ENCODE peak calls at places on chromosome 2, in nine cellular contexts. One of them, this sample, is unnamed.

GRCh38 chr2:171923206-171923605 is 945 bp downstream of the HAT1 start:
- DNase-seq in SIG-M5: no peak
- DNase-seq in fibroblast of mammary gland: peak; percentile 49
- DNase-seq in T-helper 1 cell: no peak
- DNase-seq in left ventricle myocardium superior: no peak
- DNase-seq in CD8-positive, alpha-beta memory T cell: no peak
- DNase-seq in SK-N-DZ: no peak
- DNase-seq in effector memory CD8-positive, alpha-beta T cell: no peak
- DNase-seq in hypothalamus: no peak
- DNase-seq in this sample: no peak

GRCh38 chr2:226362991-226363390 is 436.6 kb downstream of the IRS1 start:
- DNase-seq in SIG-M5: no peak
- DNase-seq in fibroblast of mammary gland: peak; percentile 55
- DNase-seq in T-helper 1 cell: no peak
- DNase-seq in left ventricle myocardium superior: no peak
- DNase-seq in CD8-positive, alpha-beta memory T cell: no peak
- DNase-seq in SK-N-DZ: no peak
- DNase-seq in effector memory CD8-positive, alpha-beta T cell: no peak
- DNase-seq in hypothalamus: no peak
- DNase-seq in this sample: no peak

GRCh38 chr2:60857025-60857424 is 24.3 kb upstream of the REL start:
- DNase-seq in SIG-M5: no peak
- DNase-seq in fibroblast of mammary gland: no peak
- DNase-seq in T-helper 1 cell: no peak
- DNase-seq in left ventricle myocardium superior: no peak
- DNase-seq in CD8-positive, alpha-beta memory T cell: no peak
- DNase-seq in SK-N-DZ: no peak
- DNase-seq in effector memory CD8-positive, alpha-beta T cell: no peak
- DNase-seq in hypothalamus: no peak
- DNase-seq in this sample: no peak

GRCh38 chr2:55093381-55093780 is 43.1 kb upstream of the RTN4 start:
- DNase-seq in SIG-M5: peak; percentile 34
- DNase-seq in fibroblast of mammary gland: no peak
- DNase-seq in T-helper 1 cell: no peak
- DNase-seq in left ventricle myocardium superior: no peak
- DNase-seq in CD8-positive, alpha-beta memory T cell: no peak
- DNase-seq in SK-N-DZ: no peak
- DNase-seq in effector memory CD8-positive, alpha-beta T cell: no peak
- DNase-seq in hypothalamus: no peak
- DNase-seq in this sample: no peak

GRCh38 chr2:158644139-158644538 is 151.0 kb upstream of the DAPL1 start:
- DNase-seq in SIG-M5: no peak
- DNase-seq in fibroblast of mammary gland: peak; percentile 71
- DNase-seq in T-helper 1 cell: no peak
- DNase-seq in left ventricle myocardium superior: no peak
- DNase-seq in CD8-positive, alpha-beta memory T cell: no peak
- DNase-seq in SK-N-DZ: no peak
- DNase-seq in effector memory CD8-positive, alpha-beta T cell: no peak
- DNase-seq in hypothalamus: no peak
- DNase-seq in this sample: no peak

GRCh38 chr2:39781697-39782096 is 2.6 kb upstream of the THUMPD2 start:
- DNase-seq in SIG-M5: no peak
- DNase-seq in fibroblast of mammary gland: peak; percentile 19
- DNase-seq in T-helper 1 cell: no peak
- DNase-seq in left ventricle myocardium superior: no peak
- DNase-seq in CD8-positive, alpha-beta memory T cell: no peak
- DNase-seq in SK-N-DZ: no peak
- DNase-seq in effector memory CD8-positive, alpha-beta T cell: no peak
- DNase-seq in hypothalamus: no peak
- DNase-seq in this sample: no peak

GRCh38 chr2:42842418-42842817 is 50.0 kb upstream of the HAAO start:
- DNase-seq in SIG-M5: no peak
- DNase-seq in fibroblast of mammary gland: no peak
- DNase-seq in T-helper 1 cell: no peak
- DNase-seq in left ventricle myocardium superior: no peak
- DNase-seq in CD8-positive, alpha-beta memory T cell: no peak
- DNase-seq in SK-N-DZ: no peak
- DNase-seq in effector memory CD8-positive, alpha-beta T cell: no peak
- DNase-seq in hypothalamus: no peak
- DNase-seq in this sample: no peak

GRCh38 chr2:241673797-241674725 is 12.6 kb downstream of the DTYMK start:
- DNase-seq in SIG-M5: no peak
- DNase-seq in fibroblast of mammary gland: no peak
- DNase-seq in T-helper 1 cell: no peak
- DNase-seq in left ventricle myocardium superior: peak; percentile 37
- DNase-seq in CD8-positive, alpha-beta memory T cell: no peak
- DNase-seq in SK-N-DZ: no peak
- DNase-seq in effector memory CD8-positive, alpha-beta T cell: no peak
- DNase-seq in hypothalamus: no peak
- DNase-seq in this sample: no peak

GRCh38 chr2:26712486-26713465 is 20.3 kb downstream of the KCNK3 start:
- DNase-seq in SIG-M5: no peak
- DNase-seq in fibroblast of mammary gland: no peak
- DNase-seq in T-helper 1 cell: no peak
- DNase-seq in left ventricle myocardium superior: no peak
- DNase-seq in CD8-positive, alpha-beta memory T cell: no peak
- DNase-seq in SK-N-DZ: no peak
- DNase-seq in effector memory CD8-positive, alpha-beta T cell: no peak
- DNase-seq in hypothalamus: peak; percentile 20
- DNase-seq in this sample: no peak

GRCh38 chr2:116094196-116094595 is 1651.8 kb downstream of the DPP10 start:
- DNase-seq in SIG-M5: no peak
- DNase-seq in fibroblast of mammary gland: no peak
- DNase-seq in T-helper 1 cell: no peak
- DNase-seq in left ventricle myocardium superior: no peak
- DNase-seq in CD8-positive, alpha-beta memory T cell: no peak
- DNase-seq in SK-N-DZ: no peak
- DNase-seq in effector memory CD8-positive, alpha-beta T cell: no peak
- DNase-seq in hypothalamus: no peak
- DNase-seq in this sample: no peak

GRCh38 chr2:95356821-95357700 is 45.4 kb upstream of the FAHD2A start:
- DNase-seq in SIG-M5: no peak
- DNase-seq in fibroblast of mammary gland: no peak
- DNase-seq in T-helper 1 cell: no peak
- DNase-seq in left ventricle myocardium superior: no peak
- DNase-seq in CD8-positive, alpha-beta memory T cell: no peak
- DNase-seq in SK-N-DZ: no peak
- DNase-seq in effector memory CD8-positive, alpha-beta T cell: no peak
- DNase-seq in hypothalamus: no peak
- DNase-seq in this sample: peak; percentile 27

GRCh38 chr2:201235865-201236811 is 24.2 kb upstream of the CASP8 start:
- DNase-seq in SIG-M5: no peak
- DNase-seq in fibroblast of mammary gland: peak; percentile 84
- DNase-seq in T-helper 1 cell: peak; percentile 34
- DNase-seq in left ventricle myocardium superior: peak; percentile 67
- DNase-seq in CD8-positive, alpha-beta memory T cell: peak; percentile 62
- DNase-seq in SK-N-DZ: peak; percentile 55
- DNase-seq in effector memory CD8-positive, alpha-beta T cell: peak; percentile 71
- DNase-seq in hypothalamus: no peak
- DNase-seq in this sample: peak; percentile 70

GRCh38 chr2:132670961-132671781 is 1.2 kb upstream of the LYPD1 start:
- DNase-seq in SIG-M5: no peak
- DNase-seq in fibroblast of mammary gland: peak; percentile 77
- DNase-seq in T-helper 1 cell: no peak
- DNase-seq in left ventricle myocardium superior: no peak
- DNase-seq in CD8-positive, alpha-beta memory T cell: no peak
- DNase-seq in SK-N-DZ: no peak
- DNase-seq in effector memory CD8-positive, alpha-beta T cell: no peak
- DNase-seq in hypothalamus: no peak
- DNase-seq in this sample: no peak

GRCh38 chr2:205947621-205948495 is 138.1 kb downstream of the INO80D start:
- DNase-seq in SIG-M5: no peak
- DNase-seq in fibroblast of mammary gland: peak; percentile 76
- DNase-seq in T-helper 1 cell: no peak
- DNase-seq in left ventricle myocardium superior: peak; percentile 72
- DNase-seq in CD8-positive, alpha-beta memory T cell: peak; percentile 57
- DNase-seq in SK-N-DZ: peak; percentile 71
- DNase-seq in effector memory CD8-positive, alpha-beta T cell: peak; percentile 32
- DNase-seq in hypothalamus: no peak
- DNase-seq in this sample: peak; percentile 59

GRCh38 chr2:180578441-180578840 is 402.0 kb upstream of the UBE2E3 start:
- DNase-seq in SIG-M5: no peak
- DNase-seq in fibroblast of mammary gland: no peak
- DNase-seq in T-helper 1 cell: no peak
- DNase-seq in left ventricle myocardium superior: no peak
- DNase-seq in CD8-positive, alpha-beta memory T cell: no peak
- DNase-seq in SK-N-DZ: no peak
- DNase-seq in effector memory CD8-positive, alpha-beta T cell: no peak
- DNase-seq in hypothalamus: no peak
- DNase-seq in this sample: no peak

GRCh38 chr2:19574788-19575260 is 216.4 kb upstream of the OSR1 start:
- DNase-seq in SIG-M5: no peak
- DNase-seq in fibroblast of mammary gland: peak; percentile 90
- DNase-seq in T-helper 1 cell: no peak
- DNase-seq in left ventricle myocardium superior: peak; percentile 61
- DNase-seq in CD8-positive, alpha-beta memory T cell: no peak
- DNase-seq in SK-N-DZ: no peak
- DNase-seq in effector memory CD8-positive, alpha-beta T cell: no peak
- DNase-seq in hypothalamus: no peak
- DNase-seq in this sample: peak; percentile 49

GRCh38 chr2:163779970-163780597 is 44.3 kb upstream of the FIGN start:
- DNase-seq in SIG-M5: no peak
- DNase-seq in fibroblast of mammary gland: no peak
- DNase-seq in T-helper 1 cell: no peak
- DNase-seq in left ventricle myocardium superior: no peak
- DNase-seq in CD8-positive, alpha-beta memory T cell: no peak
- DNase-seq in SK-N-DZ: no peak
- DNase-seq in effector memory CD8-positive, alpha-beta T cell: no peak
- DNase-seq in hypothalamus: no peak
- DNase-seq in this sample: no peak

GRCh38 chr2:56448999-56449431 is 265.2 kb downstream of the CCDC85A start:
- DNase-seq in SIG-M5: no peak
- DNase-seq in fibroblast of mammary gland: no peak
- DNase-seq in T-helper 1 cell: no peak
- DNase-seq in left ventricle myocardium superior: no peak
- DNase-seq in CD8-positive, alpha-beta memory T cell: no peak
- DNase-seq in SK-N-DZ: no peak
- DNase-seq in effector memory CD8-positive, alpha-beta T cell: no peak
- DNase-seq in hypothalamus: no peak
- DNase-seq in this sample: peak; percentile 70

GRCh38 chr2:239895116-239895515 is 130.0 kb downstream of the NDUFA10 start:
- DNase-seq in SIG-M5: no peak
- DNase-seq in fibroblast of mammary gland: no peak
- DNase-seq in T-helper 1 cell: no peak
- DNase-seq in left ventricle myocardium superior: no peak
- DNase-seq in CD8-positive, alpha-beta memory T cell: no peak
- DNase-seq in SK-N-DZ: no peak
- DNase-seq in effector memory CD8-positive, alpha-beta T cell: no peak
- DNase-seq in hypothalamus: no peak
- DNase-seq in this sample: peak; percentile 9

GRCh38 chr2:70994055-70994444 is 623 bp downstream of the TEX261 start:
- DNase-seq in SIG-M5: no peak
- DNase-seq in fibroblast of mammary gland: no peak
- DNase-seq in T-helper 1 cell: no peak
- DNase-seq in left ventricle myocardium superior: no peak
- DNase-seq in CD8-positive, alpha-beta memory T cell: no peak
- DNase-seq in SK-N-DZ: no peak
- DNase-seq in effector memory CD8-positive, alpha-beta T cell: no peak
- DNase-seq in hypothalamus: no peak
- DNase-seq in this sample: peak; percentile 45

GRCh38 chr2:32742381-32742780 is 114.5 kb downstream of the TTC27 start:
- DNase-seq in SIG-M5: no peak
- DNase-seq in fibroblast of mammary gland: no peak
- DNase-seq in T-helper 1 cell: no peak
- DNase-seq in left ventricle myocardium superior: no peak
- DNase-seq in CD8-positive, alpha-beta memory T cell: no peak
- DNase-seq in SK-N-DZ: no peak
- DNase-seq in effector memory CD8-positive, alpha-beta T cell: no peak
- DNase-seq in hypothalamus: no peak
- DNase-seq in this sample: no peak

GRCh38 chr2:25740810-25741381 is 67.5 kb upstream of the DTNB start:
- DNase-seq in SIG-M5: peak; percentile 87
- DNase-seq in fibroblast of mammary gland: peak; percentile 6
- DNase-seq in T-helper 1 cell: no peak
- DNase-seq in left ventricle myocardium superior: no peak
- DNase-seq in CD8-positive, alpha-beta memory T cell: no peak
- DNase-seq in SK-N-DZ: no peak
- DNase-seq in effector memory CD8-positive, alpha-beta T cell: no peak
- DNase-seq in hypothalamus: no peak
- DNase-seq in this sample: no peak

GRCh38 chr2:207635468-207636200 is 10.4 kb upstream of the METTL21A start:
- DNase-seq in SIG-M5: no peak
- DNase-seq in fibroblast of mammary gland: peak; percentile 6
- DNase-seq in T-helper 1 cell: no peak
- DNase-seq in left ventricle myocardium superior: no peak
- DNase-seq in CD8-positive, alpha-beta memory T cell: no peak
- DNase-seq in SK-N-DZ: no peak
- DNase-seq in effector memory CD8-positive, alpha-beta T cell: no peak
- DNase-seq in hypothalamus: no peak
- DNase-seq in this sample: no peak

GRCh38 chr2:70367722-70368323 is 66.0 kb upstream of the FAM136A start:
- DNase-seq in SIG-M5: no peak
- DNase-seq in fibroblast of mammary gland: peak; percentile 45
- DNase-seq in T-helper 1 cell: no peak
- DNase-seq in left ventricle myocardium superior: no peak
- DNase-seq in CD8-positive, alpha-beta memory T cell: no peak
- DNase-seq in SK-N-DZ: no peak
- DNase-seq in effector memory CD8-positive, alpha-beta T cell: no peak
- DNase-seq in hypothalamus: no peak
- DNase-seq in this sample: no peak

GRCh38 chr2:165609672-165610071 is 140.2 kb downstream of the CSRNP3 start:
- DNase-seq in SIG-M5: no peak
- DNase-seq in fibroblast of mammary gland: no peak
- DNase-seq in T-helper 1 cell: no peak
- DNase-seq in left ventricle myocardium superior: no peak
- DNase-seq in CD8-positive, alpha-beta memory T cell: no peak
- DNase-seq in SK-N-DZ: no peak
- DNase-seq in effector memory CD8-positive, alpha-beta T cell: no peak
- DNase-seq in hypothalamus: no peak
- DNase-seq in this sample: no peak

GRCh38 chr2:160842286-160842685 is 317.9 kb upstream of the TANK start:
- DNase-seq in SIG-M5: no peak
- DNase-seq in fibroblast of mammary gland: no peak
- DNase-seq in T-helper 1 cell: no peak
- DNase-seq in left ventricle myocardium superior: no peak
- DNase-seq in CD8-positive, alpha-beta memory T cell: no peak
- DNase-seq in SK-N-DZ: peak; percentile 15
- DNase-seq in effector memory CD8-positive, alpha-beta T cell: no peak
- DNase-seq in hypothalamus: no peak
- DNase-seq in this sample: no peak

GRCh38 chr2:17242813-17243485 is 275.3 kb downstream of the RAD51AP2 start:
- DNase-seq in SIG-M5: no peak
- DNase-seq in fibroblast of mammary gland: no peak
- DNase-seq in T-helper 1 cell: no peak
- DNase-seq in left ventricle myocardium superior: no peak
- DNase-seq in CD8-positive, alpha-beta memory T cell: no peak
- DNase-seq in SK-N-DZ: no peak
- DNase-seq in effector memory CD8-positive, alpha-beta T cell: no peak
- DNase-seq in hypothalamus: no peak
- DNase-seq in this sample: no peak

GRCh38 chr2:224023188-224023587 is 15.9 kb downstream of the SERPINE2 start:
- DNase-seq in SIG-M5: no peak
- DNase-seq in fibroblast of mammary gland: peak; percentile 62
- DNase-seq in T-helper 1 cell: no peak
- DNase-seq in left ventricle myocardium superior: no peak
- DNase-seq in CD8-positive, alpha-beta memory T cell: no peak
- DNase-seq in SK-N-DZ: no peak
- DNase-seq in effector memory CD8-positive, alpha-beta T cell: no peak
- DNase-seq in hypothalamus: no peak
- DNase-seq in this sample: no peak

GRCh38 chr2:824954-825353 is 125.7 kb upstream of the SNTG2 start:
- DNase-seq in SIG-M5: no peak
- DNase-seq in fibroblast of mammary gland: no peak
- DNase-seq in T-helper 1 cell: no peak
- DNase-seq in left ventricle myocardium superior: no peak
- DNase-seq in CD8-positive, alpha-beta memory T cell: no peak
- DNase-seq in SK-N-DZ: no peak
- DNase-seq in effector memory CD8-positive, alpha-beta T cell: no peak
- DNase-seq in hypothalamus: no peak
- DNase-seq in this sample: no peak

GRCh38 chr2:15195723-15196270 is 365.3 kb downstream of the NBAS start:
- DNase-seq in SIG-M5: no peak
- DNase-seq in fibroblast of mammary gland: no peak
- DNase-seq in T-helper 1 cell: no peak
- DNase-seq in left ventricle myocardium superior: no peak
- DNase-seq in CD8-positive, alpha-beta memory T cell: no peak
- DNase-seq in SK-N-DZ: no peak
- DNase-seq in effector memory CD8-positive, alpha-beta T cell: no peak
- DNase-seq in hypothalamus: no peak
- DNase-seq in this sample: no peak

GRCh38 chr2:7929276-7929675 is 752.6 kb upstream of the ID2 start:
- DNase-seq in SIG-M5: no peak
- DNase-seq in fibroblast of mammary gland: no peak
- DNase-seq in T-helper 1 cell: no peak
- DNase-seq in left ventricle myocardium superior: no peak
- DNase-seq in CD8-positive, alpha-beta memory T cell: no peak
- DNase-seq in SK-N-DZ: no peak
- DNase-seq in effector memory CD8-positive, alpha-beta T cell: no peak
- DNase-seq in hypothalamus: no peak
- DNase-seq in this sample: no peak

This sample was measured in ureter.